ENCODE peak calls at places on chromosomes 3 and 15, in six cellular contexts. U is naive thymus-derived CD8-positive, alpha-beta T cell; R is activated naive CD4-positive, alpha-beta T cell treated with anti-CD3 and anti-CD28 coated beads, Interleukin-2, amount 50 U/mL, for 16 hours; D is EL; E is stimulated activated CD4-positive, alpha-beta T cell treated with anti-CD3 and anti-CD28 coated beads, Interleukin-1b, Interleukin-23, amount 100 ng/mL, for 4 hours; Z is non-pigmented ciliary epithelial cell. W is an unnamed sample.

GRCh38 chr15:60471314-60471713 is 7.6 kb downstream of the ICE2 start:
- DNase-seq in E (no peak), Z (no peak), D (no peak), R (no peak), U (no peak), W (no peak)

GRCh38 chr15:79769933-79770332 is 126.9 kb downstream of the MTHFS start:
- DNase-seq in D (no peak), E (no peak), R (no peak), U (no peak), Z (no peak), W (no peak)

GRCh38 chr3:151434151-151434890 is 26.5 kb downstream of the IGSF10 start:
- DNase-seq in E (no peak), Z (peak; percentile 73), D (peak; percentile 85), U (no peak), R (no peak), W (no peak)

GRCh38 chr3:104629038-104629437 is 737.7 kb upstream of the ALCAM start:
- DNase-seq in D (peak; percentile 84), Z (peak; percentile 57), E (no peak), R (no peak), U (no peak), W (no peak)

GRCh38 chr3:58497074-58497473 is 5.2 kb downstream of the KCTD6 start:
- DNase-seq in Z (peak; percentile 17), R (no peak), U (no peak), D (no peak), E (no peak), W (no peak)

GRCh38 chr15:32096867-32097266 is 66.6 kb downstream of the CHRNA7 start:
- DNase-seq in D (no peak), U (no peak), Z (no peak), E (no peak), R (no peak), W (no peak)

GRCh38 chr3:33131328-33132018 is 17.7 kb downstream of the CRTAP start:
- DNase-seq in E (no peak), D (peak; percentile 76), U (peak; percentile 33), R (peak; percentile 26), Z (no peak), W (no peak)

GRCh38 chr3:15942462-15942861 is 144.7 kb upstream of the ANKRD28 start:
- DNase-seq in D (no peak), R (no peak), U (no peak), Z (no peak), E (no peak), W (no peak)

GRCh38 chr3:196778755-196779154 is 39.1 kb downstream of the PAK2 start:
- DNase-seq in D (peak; percentile 90), R (no peak), Z (peak; percentile 71), E (no peak), U (no peak), W (no peak)

GRCh38 chr15:74314897-74315438 is 52.5 kb downstream of the CYP11A1 start:
- DNase-seq in U (peak; percentile 64), Z (no peak), E (no peak), D (no peak), R (peak; percentile 25), W (no peak)

GRCh38 chr3:123692041-123692440 is 107.2 kb upstream of the HACD2 start:
- DNase-seq in Z (no peak), U (no peak), D (peak; percentile 31), R (no peak), E (no peak), W (no peak)

GRCh38 chr3:58962816-58963215 is 87.0 kb downstream of the CFAP20DC start:
- DNase-seq in R (no peak), D (peak; percentile 23), Z (no peak), U (no peak), E (no peak), W (no peak)

GRCh38 chr3:40924559-40925058 is 274.7 kb upstream of the CTNNB1 start:
- DNase-seq in E (no peak), Z (no peak), R (no peak), D (no peak), U (no peak), W (no peak)

GRCh38 chr3:78148986-78149717 is 1109.3 kb downstream of the ROBO2 start:
- DNase-seq in D (peak; percentile 29), U (no peak), E (no peak), Z (no peak), R (no peak), W (no peak)

GRCh38 chr3:141853146-141853690 is 23.2 kb upstream of the ATP1B3 start:
- DNase-seq in E (no peak), D (no peak), U (no peak), R (no peak), Z (no peak), W (no peak)

GRCh38 chr3:156609115-156609514 is 54.2 kb upstream of the SSR3 start:
- DNase-seq in U (no peak), E (no peak), D (no peak), Z (no peak), R (no peak), W (no peak)

W was measured in right atrium auricular region.